ENCODE peak calls at places on chromosomes 1 and 21, in four cellular contexts. F, T, S and P are unnamed samples. For H3K9me3 and H3K4me1, the result is how much of the 10 kb centered on the place peaks cover.

GRCh38 chr1:174296309-174296708 is 137.0 kb downstream of the RABGAP1L start:
- DNase-seq in S (no peak), F (no peak), T (no peak), P (no peak)

GRCh38 chr21:14900058-14900457 is 164.7 kb downstream of the NRIP1 start:
- DNase-seq in F (no peak), T (no peak), S (no peak), P (no peak)

GRCh38 chr1:6490181-6491075 is 1.0 kb downstream of the PLEKHG5 start:
- DNase-seq in F (peak), T (peak), S (no peak), P (peak)

GRCh38 chr1:14404847-14405246 is 193.6 kb upstream of the KAZN start:
- DNase-seq in F (no peak), T (no peak), S (no peak), P (no peak)

GRCh38 chr1:33383974-33384767 is 46.7 kb downstream of the PHC2 start:
- DNase-seq in S (no peak), F (peak), T (peak), P (no peak)

GRCh38 chr1:156849151-156849496 is 9.8 kb downstream of the INSRR start:
- DNase-seq in T (no peak), S (no peak), F (no peak), P (no peak)

GRCh38 chr1:114206392-114206791 is 52.7 kb upstream of the SYT6 start:
- DNase-seq in F (no peak), S (no peak), T (no peak), P (no peak)

GRCh38 chr1:87176514-87176913 is 152.2 kb upstream of the LMO4 start:
- DNase-seq in S (no peak), F (no peak), T (no peak), P (no peak)

GRCh38 chr1:95408506-95409136 is 174.6 kb downstream of the RWDD3 start:
- DNase-seq in F (no peak), T (no peak), S (no peak), P (no peak)

GRCh38 chr1:218459878-218460277 is 114.7 kb downstream of the TGFB2 start:
- DNase-seq in T (peak), S (peak), F (no peak), P (no peak)

GRCh38 chr1:11355594-11356467 is 82.8 kb downstream of the UBIAD1 start:
- DNase-seq in F (no peak), S (no peak), T (no peak), P (no peak)

GRCh38 chr1:151273924-151274466 is 8.1 kb upstream of the ZNF687 start:
- DNase-seq in T (no peak), S (no peak), F (no peak), P (no peak)

GRCh38 chr1:89633103-89633744 is at the start of gene LRRC8C:
- DNase-seq in T (peak), F (peak), S (peak), P (peak)

GRCh38 chr1:152042030-152042429 is 5.2 kb upstream of the S100A11 start:
- DNase-seq in T (no peak), S (no peak), F (no peak), P (no peak)

GRCh38 chr1:51442616-51443015 is 76.5 kb downstream of the EPS15 start:
- DNase-seq in T (no peak), F (no peak), S (no peak), P (no peak)

GRCh38 chr1:34831721-34832246 is 27.8 kb downstream of the SMIM12 start:
- DNase-seq in S (no peak), T (no peak), F (no peak), P (no peak)

GRCh38 chr21:46634427-46634826 is 1.0 kb upstream of the PRMT2 start:
- DNase-seq in S (no peak), F (no peak), T (no peak), P (no peak)

GRCh38 chr1:91582431-91582921 is 81.8 kb downstream of the CDC7 start:
- DNase-seq in T (no peak), F (peak), S (no peak), P (no peak)

GRCh38 chr1:221309711-221310110 is 430.5 kb downstream of the HLX start:
- DNase-seq in S (no peak), T (no peak), F (no peak), P (no peak)

GRCh38 chr1:4415476-4415875 is 238.9 kb upstream of the AJAP1 start:
- DNase-seq in T (no peak), F (no peak), S (no peak), P (no peak)

GRCh38 chr1:4411862-4412261 is 242.5 kb upstream of the AJAP1 start:
- DNase-seq in T (no peak), S (no peak), F (no peak), P (no peak)

GRCh38 chr1:4416189-4416588 is 238.2 kb upstream of the AJAP1 start:
- DNase-seq in T (no peak), F (no peak), S (peak), P (no peak)
- H3K9me3 ChIP-seq in T (under half), F (under half), S (under half), P (under half)

GRCh38 chr1:4308826-4309225 is 345.6 kb upstream of the AJAP1 start:
- DNase-seq in F (no peak), S (no peak), T (no peak), P (no peak)
- H3K4me1 ChIP-seq in F (under half), S (under half), T (under half), P (under half)

GRCh38 chr1:40475268-40475667 is 1.8 kb upstream of the ZFP69 start:
- DNase-seq in S (no peak), F (no peak), T (no peak), P (no peak)

GRCh38 chr1:40469327-40469726 is 7.8 kb upstream of the ZFP69 start:
- DNase-seq in F (no peak), T (no peak), S (no peak), P (no peak)
- H3K9me3 ChIP-seq in F (under half), T (under half), S (under half), P (under half)

GRCh38 chr1:119632836-119633235 is 15.2 kb downstream of the ZNF697 start:
- DNase-seq in T (no peak), S (no peak), F (no peak), P (no peak)
- H3K4me1 ChIP-seq in T (under half), S (half or more), F (under half), P (half or more)

GRCh38 chr1:80053613-80054012 is 1047.1 kb upstream of the ADGRL4 start:
- DNase-seq in S (no peak), F (no peak), T (no peak), P (no peak)

GRCh38 chr1:80047791-80048190 is 1041.3 kb upstream of the ADGRL4 start:
- DNase-seq in T (no peak), S (no peak), F (no peak), P (no peak)

GRCh38 chr1:80050523-80050922 is 1044.0 kb upstream of the ADGRL4 start:
- DNase-seq in T (no peak), S (no peak), F (no peak), P (no peak)

GRCh38 chr1:80050085-80050484 is 1043.6 kb upstream of the ADGRL4 start:
- DNase-seq in S (no peak), F (no peak), T (no peak), P (no peak)

DNA sequence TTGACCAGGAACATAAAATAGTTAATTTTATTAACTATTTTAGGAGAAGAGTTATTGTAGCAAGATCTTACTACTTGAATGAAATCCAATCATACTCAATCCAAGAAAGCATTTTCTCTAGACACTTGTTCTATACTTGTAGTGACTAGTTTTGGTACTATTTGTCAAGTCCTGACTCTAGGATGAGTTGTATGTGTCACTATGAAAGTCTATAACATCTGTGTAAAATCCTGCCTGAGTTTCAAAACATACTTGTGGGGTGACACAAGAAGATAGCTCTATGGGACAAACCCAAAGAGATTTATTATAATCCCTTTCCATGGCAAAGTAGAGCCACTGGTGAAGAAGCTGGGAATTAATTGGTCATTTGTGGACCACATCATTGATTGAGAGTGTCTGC is 1042.2 kb upstream of the ADGRL4 start:
- DNase-seq in S (no peak), T (no peak), F (no peak), P (no peak)
- H3K9me3 ChIP-seq in S (under half), T (under half), F (under half), P (under half)

GRCh38 chr21:44854664-44855446 is 18.6 kb downstream of the PTTG1IP start:
- DNase-seq in S (no peak), F (no peak), T (no peak), P (no peak)
- H3K4me1 ChIP-seq in S (half or more), F (under half), T (under half), P (under half)

DNA sequence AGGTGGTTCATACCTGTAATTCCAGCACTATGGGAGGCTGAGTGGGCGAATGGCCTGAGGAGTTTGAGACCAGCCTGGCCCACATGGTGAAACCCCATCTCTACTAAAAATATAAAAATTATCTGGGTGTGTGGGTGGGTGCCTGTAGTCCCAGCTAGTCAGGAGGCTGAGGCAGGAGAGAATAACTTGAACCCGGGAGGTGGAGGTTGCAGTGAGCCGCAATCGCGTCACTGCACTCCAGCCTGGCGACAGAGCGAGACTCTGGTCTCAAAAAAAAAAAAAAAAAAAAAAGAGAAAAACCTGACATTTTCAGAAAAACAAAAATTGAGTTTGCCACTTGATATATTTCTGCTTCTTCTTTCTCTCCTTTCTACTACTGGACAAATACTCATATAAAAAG is 24.3 kb downstream of the CA6 start:
- DNase-seq in F (no peak), T (no peak), S (no peak), P (no peak)
- H3K9me3 ChIP-seq in F (under half), T (under half), S (under half), P (under half)

GRCh38 chr1:25088180-25088701 is 144.1 kb downstream of the SYF2 start:
- DNase-seq in T (no peak), F (no peak), S (no peak), P (no peak)
- H3K4me1 ChIP-seq in T (under half), F (under half), S (under half), P (under half)

DNA sequence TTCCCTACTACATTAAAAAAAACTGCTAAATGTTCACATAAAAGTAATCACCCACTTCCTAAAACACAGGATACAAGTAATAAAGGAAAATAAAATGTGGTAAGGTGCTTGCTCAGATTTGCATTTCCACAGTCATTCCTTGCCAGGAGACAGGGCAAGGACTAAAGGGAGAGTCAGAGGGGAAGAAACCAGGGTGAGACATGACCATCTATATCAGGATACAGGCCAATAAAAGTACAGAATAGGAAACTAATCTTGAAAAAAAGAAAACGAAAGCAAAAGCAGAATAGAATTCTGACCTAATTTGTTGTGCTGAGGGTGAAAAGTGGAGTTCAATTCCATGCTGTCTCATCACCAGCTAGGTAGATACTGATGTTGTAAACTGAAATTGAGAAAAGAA is 27.3 kb downstream of the JMJD4 start:
- DNase-seq in S (no peak), T (no peak), F (no peak), P (no peak)
- H3K9me3 ChIP-seq in S (under half), T (under half), F (under half), P (under half)